ENCODE peak calls at places on chromosomes 5 and 9, in seven cellular contexts. O, N, B, D, M, C and U are unnamed samples.

GRCh38 chr5:6081727-6082210 is 296.6 kb downstream of the MED10 start:
- DNase-seq in D (no peak), O (no peak), M (no peak), C (no peak), N (no peak), B (no peak), U (no peak)

GRCh38 chr5:139903450-139903804 is 107.8 kb downstream of the PSD2 start:
- DNase-seq in N (no peak), D (no peak), O (no peak), M (no peak), B (peak; percentile 56), C (no peak), U (no peak)

GRCh38 chr9:3467593-3468219 is 58.1 kb downstream of the RFX3 start:
- DNase-seq in B (peak; percentile 78), D (peak; percentile 77), N (peak; percentile 74), O (peak; percentile 79), M (peak; percentile 82), C (peak; percentile 48), U (peak; percentile 63)

GRCh38 chr5:42951169-42951846 is 88.8 kb downstream of the ANXA2R start:
- DNase-seq in M (peak; percentile 56), C (peak; percentile 89), B (peak; percentile 91), O (peak; percentile 47), N (peak; percentile 48), D (peak; percentile 47), U (no peak)

GRCh38 chr5:175741556-175741955 is 83.7 kb downstream of the HRH2 start:
- DNase-seq in N (no peak), O (no peak), D (no peak), B (no peak), C (no peak), M (no peak), U (no peak)

GRCh38 chr9:33161011-33161588 is 6.0 kb downstream of the B4GALT1 start:
- DNase-seq in M (peak; percentile 96), N (peak; percentile 99), O (peak; percentile 37), D (peak; percentile 97), B (peak; percentile 83), C (peak; percentile 46), U (peak; percentile 97)

GRCh38 chr9:137236936-137237421 is 4.1 kb upstream of the TUBB4B start:
- DNase-seq in C (no peak), N (no peak), B (no peak), D (no peak), M (no peak), O (no peak), U (no peak)

GRCh38 chr5:73135429-73136276 is 15.3 kb downstream of the TMEM171 start:
- DNase-seq in O (peak; percentile 47), M (peak; percentile 48), C (no peak), B (no peak), N (peak; percentile 62), D (peak; percentile 24), U (no peak)

GRCh38 chr5:168659286-168659847 is 80.2 kb upstream of the PANK3 start:
- DNase-seq in N (no peak), O (no peak), D (no peak), C (no peak), B (no peak), M (no peak), U (no peak)

GRCh38 chr5:132656774-132657355 is 1.1 kb upstream of the IL13 start:
- DNase-seq in O (no peak), B (no peak), M (no peak), D (no peak), N (no peak), C (no peak), U (no peak)